ENCODE peak calls at places on chromosomes 12 and 14, in four cellular contexts. S is AG04450, Z is fibroblast of pulmonary artery, M is GM12865. U is an unnamed sample.

GRCh38 chr12:19190292-19191031 is 60.9 kb downstream of the PLEKHA5 start:
- DNase-seq in S (no peak), Z (peak; percentile 59), M (no peak), U (peak; percentile 69)

GRCh38 chr12:33423706-33424105 is 15.9 kb downstream of the SYT10 start:
- DNase-seq in S (no peak), Z (no peak), M (no peak), U (no peak)

GRCh38 chr12:6272300-6273208 is 37.9 kb upstream of the PLEKHG6 start:
- DNase-seq in S (no peak), Z (no peak), M (peak; percentile 39), U (no peak)

GRCh38 chr12:52358575-52359350 is 8.5 kb downstream of the KRT85 start:
- DNase-seq in S (no peak), Z (no peak), M (peak; percentile 72), U (no peak)

GRCh38 chr12:70246580-70246979 is 3.3 kb downstream of the CNOT2 start:
- DNase-seq in S (no peak), Z (no peak), M (no peak), U (peak; percentile 50)

GRCh38 chr12:99386907-99387306 is 260.6 kb upstream of the GARIN6 start:
- DNase-seq in S (peak; percentile 1), Z (peak; percentile 29), M (peak; percentile 66), U (peak; percentile 25)

GRCh38 chr12:43396671-43397070 is 155.3 kb downstream of the ADAMTS20 start:
- DNase-seq in S (no peak), Z (no peak), M (no peak), U (no peak)

GRCh38 chr14:105602799-105603763 is 76.7 kb downstream of the TMEM121 start:
- DNase-seq in S (no peak), Z (no peak), M (no peak), U (no peak)

GRCh38 chr14:90168425-90169105 is 87.8 kb upstream of the PSMC1 start:
- DNase-seq in S (no peak), Z (peak; percentile 13), M (no peak), U (peak; percentile 20)

GRCh38 chr12:54208591-54208990 is 19.8 kb upstream of the SMUG1 start:
- DNase-seq in S (no peak), Z (no peak), M (no peak), U (no peak)

GRCh38 chr14:68476212-68476964 is 316.5 kb downstream of the ZFP36L1 start:
- DNase-seq in S (peak; percentile 49), Z (peak; percentile 95), M (peak; percentile 92), U (peak; percentile 98)

GRCh38 chr12:94615284-94616216 is 34.8 kb downstream of the TMCC3 start:
- DNase-seq in S (peak; percentile 6), Z (peak; percentile 49), M (no peak), U (peak; percentile 48)

GRCh38 chr14:51138353-51139103 is 43.6 kb upstream of the TRIM9 start:
- DNase-seq in S (no peak), Z (no peak), M (no peak), U (no peak)

GRCh38 chr14:91228112-91229004 is 16.1 kb downstream of the GPR68 start:
- DNase-seq in S (no peak), Z (peak; percentile 39), M (peak; percentile 93), U (peak; percentile 35)

GRCh38 chr14:105162374-105162979 is 6.1 kb downstream of the JAG2 start:
- DNase-seq in S (peak; percentile 33), Z (no peak), M (no peak), U (no peak)

GRCh38 chr12:14207946-14208612 is 157.4 kb upstream of the ATF7IP start:
- DNase-seq in S (no peak), Z (no peak), M (no peak), U (no peak)

GRCh38 chr12:49201595-49202295 is 12.9 kb upstream of the TUBA1A start:
- DNase-seq in S (no peak), Z (peak; percentile 91), M (no peak), U (peak; percentile 91)

GRCh38 chr14:104885973-104886689 is 21.1 kb downstream of the CEP170B start:
- DNase-seq in S (no peak), Z (no peak), M (no peak), U (no peak)

GRCh38 chr14:23551266-23552028 is at the start of gene ZFHX2:
- DNase-seq in S (no peak), Z (peak; percentile 31), M (peak; percentile 79), U (peak; percentile 36)

GRCh38 chr12:101670007-101670671 is 27.3 kb upstream of the CHPT1 start:
- DNase-seq in S (peak; percentile 7), Z (peak; percentile 69), M (peak; percentile 46), U (peak; percentile 85)

GRCh38 chr12:15982921-15983320 is 71.8 kb downstream of the DERA start:
- DNase-seq in S (no peak), Z (no peak), M (no peak), U (no peak)

GRCh38 chr12:115828151-115828550 is 449.3 kb downstream of the MED13L start:
- DNase-seq in S (no peak), Z (no peak), M (no peak), U (peak; percentile 3)

DNA sequence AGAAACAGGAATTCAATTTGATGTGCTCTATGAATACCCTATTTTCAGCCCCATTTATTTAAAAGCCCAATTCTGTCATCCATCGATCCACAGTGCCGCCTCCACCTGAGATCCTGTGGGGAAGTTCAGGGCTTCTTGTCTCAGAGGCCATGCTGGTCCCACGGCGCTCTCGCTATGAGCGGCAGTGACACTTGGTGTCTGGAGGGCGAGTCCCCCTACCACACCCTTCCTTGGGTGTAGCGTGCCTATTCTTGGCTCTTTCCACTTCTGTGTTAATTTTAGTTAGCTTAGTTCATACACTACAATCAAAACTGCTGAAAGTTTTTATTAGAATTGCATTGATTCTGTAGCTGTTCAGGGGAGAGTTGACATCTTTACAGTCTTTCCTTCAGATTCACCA is 73.8 kb downstream of the DDX51 start:
- DNase-seq in S (no peak), Z (no peak), M (peak; percentile 54), U (no peak)
- H3K4me3 ChIP-seq in S (no peak overlapping the region), Z (no peak overlapping the region), M (peak overlapping the region; percentile 3), U (no peak overlapping the region)

GRCh38 chr14:72553161-72553560 is 340.7 kb downstream of the DPF3 start:
- DNase-seq in S (no peak), Z (no peak), M (no peak), U (no peak)

GRCh38 chr14:72554401-72554800 is 339.5 kb downstream of the DPF3 start:
- DNase-seq in S (no peak), Z (no peak), M (no peak), U (no peak)

GRCh38 chr14:72553656-72554055 is 340.2 kb downstream of the DPF3 start:
- DNase-seq in S (no peak), Z (peak; percentile 37), M (no peak), U (no peak)

GRCh38 chr14:72555609-72556000 is 338.3 kb downstream of the DPF3 start:
- DNase-seq in S (no peak), Z (no peak), M (no peak), U (no peak)

DNA sequence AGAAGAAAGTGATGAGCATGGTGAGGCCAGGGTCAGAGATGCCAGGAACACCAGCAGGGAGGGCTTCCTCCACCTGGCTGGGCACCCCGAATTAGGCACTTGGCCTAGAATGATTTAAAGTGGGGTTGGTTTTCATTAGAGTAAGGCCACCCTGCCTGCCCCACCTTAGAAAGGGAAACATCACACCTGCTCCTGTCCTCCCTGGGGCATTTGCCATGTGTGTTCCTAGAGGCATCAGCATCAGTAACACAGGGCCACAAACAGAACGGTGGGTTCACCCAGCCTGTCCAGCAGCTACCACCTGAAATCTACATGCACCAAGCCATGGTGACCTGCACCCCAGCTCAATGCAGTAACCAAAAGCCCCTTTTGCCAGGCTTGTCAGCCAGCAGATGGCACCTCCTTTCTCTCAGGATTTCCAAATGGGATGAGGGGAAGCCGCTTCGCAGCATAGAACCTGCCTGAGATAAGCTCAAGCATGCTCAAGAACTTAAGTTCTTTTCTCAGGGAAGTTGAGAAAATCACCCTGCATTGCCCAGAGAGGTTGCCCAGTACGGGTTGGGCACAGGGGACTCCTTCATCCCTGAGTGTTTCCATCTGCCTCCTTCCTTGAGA is 338.8 kb downstream of the DPF3 start:
- DNase-seq in S (no peak), Z (no peak), M (no peak), U (no peak)
- TF ChIP-seq CTCF in S (no peak), Z (no peak), M (no peak), U (peak; percentile 16)

GRCh38 chr14:93269341-93270068 is 62.4 kb downstream of the UBR7 start:
- DNase-seq in S (peak; percentile 38), Z (peak; percentile 43), M (no peak), U (peak; percentile 79)
- H3K4me3 ChIP-seq in S (no peak overlapping the region), Z (no peak overlapping the region), M (no peak overlapping the region), U (no peak overlapping the region)

DNA sequence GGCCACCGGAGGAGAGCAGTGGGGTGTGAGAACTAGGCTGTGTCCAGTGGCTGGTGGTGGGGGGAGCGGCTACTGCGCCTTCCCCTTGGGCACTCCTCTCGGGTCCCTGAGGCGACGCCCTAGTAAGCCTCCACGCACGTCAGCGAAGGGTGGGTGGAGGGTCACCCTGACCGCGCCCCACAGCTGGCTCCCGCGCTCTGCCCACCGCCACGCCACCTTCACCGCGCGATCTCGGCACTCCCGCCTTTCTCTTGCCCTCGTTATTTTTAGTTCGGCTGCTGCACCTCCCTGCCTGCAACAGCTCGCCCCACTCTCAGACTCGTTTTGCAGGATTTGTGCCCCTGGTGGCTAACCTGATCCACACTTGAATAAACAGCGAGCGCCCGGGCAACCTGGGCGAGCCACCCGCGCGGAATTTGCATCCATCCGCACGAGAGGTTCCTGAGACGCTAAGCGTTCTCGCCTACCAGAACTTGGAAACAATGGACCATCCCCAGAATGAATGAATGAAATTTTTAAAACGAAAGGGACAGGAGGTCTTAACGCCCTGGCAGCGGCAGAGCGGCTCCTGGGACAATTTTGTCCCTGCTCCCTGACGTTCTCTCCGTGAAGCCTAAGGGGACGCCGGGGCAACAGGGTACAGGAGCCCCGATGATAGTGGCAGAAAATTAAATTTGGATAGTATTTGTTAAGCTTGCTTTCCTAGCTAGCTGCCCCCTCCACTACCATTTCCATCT is 7.0 kb upstream of the BMP4 start:
- DNase-seq in S (no peak), Z (peak; percentile 32), M (no peak), U (no peak)
- TF ChIP-seq CTCF in S (peak; percentile 21), Z (peak; percentile 36), M (no peak), U (peak; percentile 36)

DNA sequence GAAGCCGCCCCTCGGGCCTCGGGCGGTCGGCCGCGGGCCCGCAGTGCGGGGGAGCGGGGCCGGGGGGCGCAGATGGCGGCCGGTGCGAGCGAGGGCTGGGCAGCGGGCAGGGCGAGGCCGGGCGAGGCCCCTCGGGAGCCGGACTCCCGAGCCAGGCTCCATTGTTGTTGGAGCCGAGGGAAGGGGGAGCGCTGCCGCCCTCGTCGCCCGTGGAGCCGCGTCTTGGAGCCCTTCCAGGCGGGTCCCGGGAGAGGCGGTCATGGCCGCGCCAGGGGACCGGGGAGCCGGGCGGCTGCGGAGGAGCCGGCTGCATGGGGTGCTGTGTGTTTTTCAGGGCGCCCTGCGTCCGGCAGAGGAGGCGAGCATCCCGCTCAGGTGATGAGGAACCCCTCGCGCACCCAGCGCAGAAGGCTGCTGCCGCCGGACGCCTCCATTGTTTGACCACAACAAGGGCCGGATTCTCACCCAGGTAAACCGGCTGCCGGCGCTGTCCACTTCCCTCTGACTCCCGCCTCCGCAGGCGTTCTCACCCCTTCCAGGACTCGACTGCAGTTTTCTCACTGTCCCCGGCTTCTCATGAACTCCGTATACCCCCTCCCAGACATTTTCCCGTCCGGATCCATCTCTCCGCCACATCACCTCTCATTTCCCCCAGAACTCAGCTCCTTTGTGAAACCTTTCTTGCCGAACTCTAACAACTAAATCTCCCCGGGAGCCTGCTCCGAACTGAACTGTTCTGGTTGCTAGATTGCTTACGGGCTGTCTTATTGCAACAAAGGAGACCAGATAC is 732 bp downstream of the ZNF664 start:
- DNase-seq in S (no peak), Z (peak; percentile 17), M (peak; percentile 51), U (no peak)
- H3K4me3 ChIP-seq in S (peak overlapping the region; percentile 76), Z (peak overlapping the region; percentile 69), M (peak overlapping the region; percentile 69), U (peak overlapping the region; percentile 74)

U was measured in choroid plexus epithelial cell.